ENCODE peak calls at places on chromosomes 16 and 17, in five cellular contexts. U is stomach, E is AG04449, K is fibroblast of villous mesenchyme, A is epithelial cell of esophagus. W is an unnamed sample.

GRCh38 chr16:67542464-67542863 is 13.8 kb downstream of the RIPOR1 start:
- DNase-seq in K (peak), U (peak), A (peak), E (no peak), W (no peak)

GRCh38 chr17:81004336-81005015 is 12.8 kb downstream of the CHMP6 start:
- DNase-seq in A (no peak), U (no peak), K (no peak), E (no peak), W (no peak)

GRCh38 chr16:1676661-1677060 is 1.4 kb upstream of the JPT2 start:
- DNase-seq in A (no peak), U (no peak), K (no peak), E (no peak), W (no peak)

GRCh38 chr16:82041542-82041941 is 6.5 kb downstream of the HSD17B2 start:
- DNase-seq in U (no peak), A (no peak), E (no peak), K (no peak), W (no peak)

GRCh38 chr17:48633266-48633816 is 7.2 kb upstream of the HOXB9 start:
- DNase-seq in U (no peak), A (no peak), K (no peak), E (no peak), W (no peak)

GRCh38 chr17:69597898-69598692 is 183.6 kb downstream of the MAP2K6 start:
- DNase-seq in A (peak), U (no peak), K (peak), E (no peak), W (no peak)

GRCh38 chr17:77996256-77996655 is 37.8 kb downstream of the TNRC6C start:
- DNase-seq in K (no peak), U (no peak), E (no peak), A (no peak), W (no peak)

GRCh38 chr17:65633988-65634387 is 72.5 kb upstream of the AXIN2 start:
- DNase-seq in U (no peak), K (peak), A (no peak), E (no peak), W (no peak)

GRCh38 chr17:72613411-72614292 is 478.8 kb downstream of the SLC39A11 start:
- DNase-seq in U (no peak), K (no peak), A (peak), E (no peak), W (no peak)

GRCh38 chr16:80997139-80997798 is 9.4 kb downstream of the CMC2 start:
- DNase-seq in A (no peak), E (no peak), K (peak), U (no peak), W (peak)

GRCh38 chr17:31357831-31358400 is 33.6 kb upstream of the RAB11FIP4 start:
- DNase-seq in E (no peak), A (no peak), K (peak), U (no peak), W (no peak)

GRCh38 chr17:71157297-71157696 is 963.5 kb upstream of the SOX9 start:
- DNase-seq in A (no peak), U (no peak), K (no peak), E (no peak), W (no peak)

GRCh38 chr16:88459366-88460055 is 6.4 kb downstream of the ZFPM1 start:
- DNase-seq in K (peak), U (no peak), A (no peak), E (no peak), W (peak)

GRCh38 chr16:82070656-82071369 is 35.8 kb downstream of the HSD17B2 start:
- DNase-seq in E (peak), U (no peak), A (peak), K (peak), W (no peak)

GRCh38 chr17:1650731-1651558 is 1.3 kb upstream of the RILP start:
- DNase-seq in A (no peak), U (no peak), K (no peak), E (no peak), W (no peak)

GRCh38 chr17:81518785-81519283 is 6.2 kb upstream of the ACTG1 start:
- DNase-seq in K (no peak), A (peak), U (peak), E (no peak), W (peak)

GRCh38 chr16:58329147-58329546 is 34.3 kb upstream of the PRSS54 start:
- DNase-seq in U (no peak), E (no peak), K (peak), A (peak), W (no peak)

GRCh38 chr16:14339694-14340093 is 268.6 kb downstream of the MRTFB start:
- DNase-seq in E (no peak), U (no peak), A (no peak), K (no peak), W (no peak)

GRCh38 chr16:785563-786535 is 2.3 kb downstream of the RPUSD1 start:
- DNase-seq in A (peak), E (no peak), U (peak), K (peak), W (peak)

GRCh38 chr16:62064173-62064572 is 27.9 kb upstream of the CDH8 start:
- DNase-seq in U (no peak), E (no peak), K (no peak), A (no peak), W (no peak)

GRCh38 chr16:62066747-62067146 is 30.5 kb upstream of the CDH8 start:
- DNase-seq in U (no peak), K (no peak), E (no peak), A (no peak), W (no peak)

GRCh38 chr16:62067182-62067581 is 30.9 kb upstream of the CDH8 start:
- DNase-seq in U (no peak), A (no peak), E (no peak), K (no peak), W (no peak)

GRCh38 chr16:62067981-62068380 is 31.7 kb upstream of the CDH8 start:
- DNase-seq in A (no peak), U (no peak), E (no peak), K (no peak), W (no peak)

GRCh38 chr16:62068747-62069146 is 32.5 kb upstream of the CDH8 start:
- DNase-seq in A (peak), U (no peak), K (no peak), E (no peak), W (no peak)
- TF ChIP-seq CTCF in A (peak), U (no peak), K (no peak), E (no peak), W (peak)

GRCh38 chr16:15990902-15991301 is 41.5 kb downstream of the ABCC1 start:
- DNase-seq in K (no peak), A (no peak), U (no peak), E (no peak), W (no peak)
- TF ChIP-seq CTCF in K (no peak), A (no peak), U (no peak), E (no peak), W (no peak)

GRCh38 chr17:5943232-5943631 is 126.9 kb upstream of the WSCD1 start:
- DNase-seq in U (no peak), E (no peak), K (no peak), A (no peak), W (no peak)
- TF ChIP-seq CTCF in U (no peak), E (no peak), K (no peak), A (no peak), W (no peak)

DNA sequence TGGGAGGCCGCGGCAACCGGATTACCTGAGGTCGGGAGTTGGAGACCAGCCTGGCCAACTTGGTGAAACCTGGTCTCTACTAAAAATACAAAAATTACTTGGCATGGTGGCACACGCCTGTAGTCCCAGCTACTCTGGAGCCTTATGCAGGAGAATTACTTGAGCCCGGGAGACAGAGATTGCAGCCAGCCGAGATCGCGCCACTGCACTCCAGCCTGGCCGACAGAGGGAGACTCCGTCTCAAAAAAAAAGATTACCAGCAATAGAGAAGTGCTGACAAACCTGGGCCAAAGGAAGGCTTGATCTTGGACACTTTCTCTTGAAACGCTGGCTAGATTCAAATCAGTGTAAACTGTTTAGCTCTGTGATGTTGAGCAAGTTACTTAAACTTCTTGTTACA is 4.3 kb downstream of the MT1H start:
- DNase-seq in K (peak), A (peak), U (peak), E (no peak), W (no peak)
- TF ChIP-seq CTCF in K (peak), A (peak), U (peak), E (peak), W (peak)